ENCODE peak calls at places on chromosomes 6 and 20, in four cellular contexts. W is HEK293T, I is HepG2, G is K562. R is an unnamed sample.

GRCh38 chr20:50571466-50571865 is 61.3 kb downstream of the PTPN1 start:
- DNase-seq in G (no peak), W (no peak), I (no peak), R (no peak)

GRCh38 chr20:51860015-51860882 is 57.9 kb upstream of the SALL4 start:
- DNase-seq in G (no peak), I (no peak), W (peak), R (no peak)

GRCh38 chr6:53306819-53307347 is 41.9 kb downstream of the ELOVL5 start:
- DNase-seq in G (no peak), I (peak), W (no peak), R (no peak)

GRCh38 chr6:140586426-140587061 is 1212.1 kb upstream of the CITED2 start:
- DNase-seq in I (no peak), W (no peak), G (no peak), R (no peak)

GRCh38 chr20:19874328-19874727 is 116.3 kb downstream of the RIN2 start:
- DNase-seq in I (no peak), W (no peak), G (no peak), R (no peak)

GRCh38 chr6:53984163-53984562 is 127.1 kb upstream of the MLIP start:
- DNase-seq in G (no peak), I (peak), W (no peak), R (no peak)

GRCh38 chr20:38426006-38426405 is 9.1 kb downstream of the SNHG17 start:
- DNase-seq in I (peak), G (peak), W (no peak), R (no peak)

GRCh38 chr20:36861875-36862801 is 13.8 kb upstream of the TLDC2 start:
- DNase-seq in G (peak), W (no peak), I (peak), R (peak)

GRCh38 chr6:158068893-158069799 is 87.5 kb downstream of the SYNJ2 start:
- DNase-seq in G (peak), W (no peak), I (no peak), R (no peak)

GRCh38 chr6:37119387-37119886 is 50.5 kb upstream of the PIM1 start:
- DNase-seq in G (no peak), W (no peak), I (no peak), R (no peak)

GRCh38 chr20:44200983-44201382 is 9.6 kb downstream of the OSER1 start:
- DNase-seq in I (no peak), G (no peak), W (no peak), R (no peak)

GRCh38 chr6:68635706-68636513 is 828 bp downstream of the ADGRB3 start:
- DNase-seq in I (no peak), G (peak), W (peak), R (peak)

GRCh38 chr20:38426498-38426897 is 8.6 kb downstream of the SNHG17 start:
- DNase-seq in W (no peak), G (no peak), I (no peak), R (no peak)

GRCh38 chr20:10171864-10172751 is 46.5 kb upstream of the SNAP25 start:
- DNase-seq in G (no peak), W (peak), I (no peak), R (peak)

GRCh38 chr6:151374024-151374423 is 17.3 kb downstream of the ZBTB2 start:
- DNase-seq in W (no peak), I (peak), G (peak), R (no peak)

GRCh38 chr6:137181876-137182653 is 8.6 kb upstream of the IL22RA2 start:
- DNase-seq in W (no peak), I (no peak), G (no peak), R (no peak)

GRCh38 chr6:30495993-30496392 is 6.7 kb downstream of the HLA-E start:
- DNase-seq in W (no peak), I (no peak), G (no peak), R (no peak)

GRCh38 chr20:20664795-20665194 is 47.6 kb downstream of the RALGAPA2 start:
- DNase-seq in G (no peak), I (peak), W (peak), R (no peak)

GRCh38 chr6:43835872-43836419 is 65.9 kb downstream of the VEGFA start:
- DNase-seq in I (no peak), W (no peak), G (no peak), R (no peak)

GRCh38 chr6:22392711-22393110 is 95.9 kb upstream of the PRL start:
- DNase-seq in G (no peak), I (no peak), W (no peak), R (no peak)

GRCh38 chr6:165850434-165851019 is 187.5 kb upstream of the PDE10A start:
- DNase-seq in W (peak), G (peak), I (peak), R (peak)

GRCh38 chr6:127441881-127442280 is 17.3 kb downstream of the KIAA0408 start:
- DNase-seq in G (no peak), W (no peak), I (no peak), R (no peak)

GRCh38 chr6:142014515-142014914 is 118.2 kb upstream of the GJE1 start:
- DNase-seq in G (no peak), W (no peak), I (no peak), R (no peak)

GRCh38 chr6:108260126-108260808 is 573 bp downstream of the SNX3 start:
- DNase-seq in W (peak), G (peak), I (no peak), R (peak)

GRCh38 chr20:49397525-49397924 is 84.9 kb downstream of the KCNB1 start:
- DNase-seq in I (no peak), G (peak), W (no peak), R (no peak)

GRCh38 chr20:51365670-51366069 is 176.8 kb downstream of the NFATC2 start:
- DNase-seq in W (no peak), G (no peak), I (no peak), R (no peak)

GRCh38 chr6:98832282-98833100 is 1.9 kb upstream of the POU3F2 start:
- DNase-seq in W (no peak), G (no peak), I (no peak), R (peak)

GRCh38 chr6:147087641-147088040 is 116.6 kb upstream of the STXBP5 start:
- DNase-seq in W (no peak), G (no peak), I (no peak), R (no peak)

GRCh38 chr6:41894366-41895299 is 542 bp downstream of the USP49 start:
- DNase-seq in W (peak), I (no peak), G (peak), R (peak)

GRCh38 chr6:15460110-15460727 is 202.6 kb downstream of the DTNBP1 start:
- DNase-seq in G (no peak), I (no peak), W (no peak), R (no peak)

GRCh38 chr6:105593805-105594231 is 190.9 kb upstream of the PREP start:
- DNase-seq in G (no peak), I (no peak), W (no peak), R (no peak)

GRCh38 chr6:163790296-163790840 is 375.9 kb downstream of the QKI start:
- DNase-seq in W (no peak), G (no peak), I (no peak), R (no peak)

GRCh38 chr6:122799916-122800701 is 11.1 kb downstream of the SMPDL3A start:
- DNase-seq in I (no peak), W (no peak), G (no peak), R (no peak)

GRCh38 chr20:61923371-61924166 is 142.1 kb downstream of the TAF4 start:
- DNase-seq in W (no peak), I (no peak), G (no peak), R (no peak)

GRCh38 chr6:168557512-168557911 is 116.5 kb downstream of the SMOC2 start:
- DNase-seq in I (no peak), W (no peak), G (no peak), R (no peak)

GRCh38 chr6:168558686-168559085 is 117.7 kb downstream of the SMOC2 start:
- DNase-seq in W (no peak), I (no peak), G (no peak), R (no peak)

GRCh38 chr6:168562576-168563151 is 121.7 kb downstream of the SMOC2 start:
- DNase-seq in G (no peak), I (no peak), W (no peak), R (no peak)

GRCh38 chr6:168560126-168560525 is 119.1 kb downstream of the SMOC2 start:
- DNase-seq in G (no peak), W (no peak), I (no peak), R (no peak)

GRCh38 chr6:168559574-168560098 is 118.7 kb downstream of the SMOC2 start:
- DNase-seq in G (no peak), W (no peak), I (no peak), R (no peak)
- TF ChIP-seq ELF4 in G (no peak), W (no peak), I (no peak), R (no peak)

DNA sequence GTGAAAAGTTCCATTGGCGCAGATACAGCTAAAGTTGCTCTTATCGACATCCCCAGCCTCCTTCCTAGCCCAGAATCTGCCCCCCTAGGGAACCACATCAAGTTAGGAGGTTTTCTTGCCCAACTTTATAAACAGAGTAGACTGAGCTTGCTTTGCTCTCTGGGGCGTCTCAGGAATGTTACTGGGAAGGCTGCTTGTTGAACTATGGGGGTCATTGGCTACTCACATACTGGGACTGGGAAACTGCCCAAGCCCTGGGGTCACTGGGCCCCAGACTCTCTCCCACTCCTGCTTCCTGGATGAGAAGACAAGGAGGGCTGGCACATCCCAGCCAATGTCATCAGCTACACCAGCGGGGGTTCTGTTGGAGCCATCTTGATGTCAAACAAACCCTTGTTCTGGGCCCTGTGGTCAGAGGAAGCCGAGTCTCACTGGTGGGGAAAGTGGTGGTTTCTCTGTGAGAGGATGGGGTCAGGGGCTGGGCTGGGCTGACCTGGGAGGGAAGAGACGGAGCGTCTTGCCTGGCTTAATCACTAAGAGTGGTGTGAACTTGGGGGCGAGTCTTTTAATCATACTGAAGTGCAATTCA is 26.0 kb downstream of the BPIFB4 start:
- DNase-seq in I (no peak), W (no peak), G (no peak), R (no peak)
- TF ChIP-seq ELF4 in I (no peak), W (no peak), G (no peak), R (no peak)

GRCh38 chr20:18683839-18684238 is 96.0 kb downstream of the DTD1 start:
- DNase-seq in W (no peak), G (no peak), I (no peak), R (no peak)

GRCh38 chr20:18677126-18677525 is 89.3 kb downstream of the DTD1 start:
- DNase-seq in G (no peak), W (no peak), I (no peak), R (no peak)

GRCh38 chr20:18676366-18676765 is 88.5 kb downstream of the DTD1 start:
- DNase-seq in W (no peak), G (no peak), I (no peak), R (no peak)

GRCh38 chr20:18678599-18678998 is 90.7 kb downstream of the DTD1 start:
- DNase-seq in G (no peak), I (no peak), W (no peak), R (no peak)

DNA sequence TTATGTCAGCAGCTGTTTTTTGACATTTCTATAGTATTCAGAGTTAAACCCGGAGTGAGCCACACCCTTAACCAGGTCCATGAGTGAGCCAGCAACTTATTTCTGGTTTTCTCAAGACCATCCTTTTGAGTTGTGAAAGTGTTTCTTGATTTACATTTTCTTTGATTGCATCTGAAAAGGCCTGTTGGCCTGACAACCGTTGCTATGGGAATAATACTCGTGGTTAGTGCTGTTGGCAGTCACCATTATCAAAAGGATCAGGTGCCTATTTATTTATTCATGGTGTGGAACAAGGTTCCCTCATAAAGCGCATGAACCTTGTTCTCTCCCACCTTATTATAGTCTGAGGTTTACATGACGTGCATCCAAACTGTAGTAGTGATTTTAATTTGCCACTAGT is 91.2 kb downstream of the DTD1 start:
- DNase-seq in W (no peak), G (no peak), I (no peak), R (no peak)
- TF ChIP-seq ELF4 in W (no peak), G (no peak), I (no peak), R (no peak)

DNA sequence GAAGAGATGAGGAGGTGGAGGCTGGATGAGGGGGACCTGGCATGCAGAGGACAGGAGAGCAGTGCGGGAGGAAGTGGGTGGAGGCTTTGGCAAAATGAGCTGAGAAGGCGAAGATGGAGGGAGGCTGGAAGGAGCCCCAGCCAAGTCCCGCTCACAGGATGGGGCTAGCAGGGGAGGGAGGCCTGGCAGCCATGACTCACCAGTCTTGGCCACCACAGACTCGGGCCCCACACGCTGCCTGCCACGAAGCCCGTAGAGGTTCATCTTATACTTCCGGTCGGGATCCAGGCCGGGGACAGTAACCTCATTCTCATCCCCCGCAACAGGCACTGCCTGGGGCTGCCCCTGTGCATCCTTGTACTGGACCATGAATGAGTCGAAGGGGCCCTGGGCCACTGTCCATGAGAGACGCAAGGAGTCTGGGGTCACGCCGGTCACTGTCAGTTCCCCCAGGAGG is 27.9 kb downstream of the TNXB start:
- DNase-seq in I (no peak), G (peak), W (no peak), R (no peak)
- TF ChIP-seq ELF4 in I (no peak), G (peak), W (no peak), R (no peak)

GRCh38 chr6:34459899-34460593 is 5.8 kb upstream of the PACSIN1 start:
- DNase-seq in W (peak), G (peak), I (peak), R (peak)
- TF ChIP-seq ELF4 in W (no peak), G (no peak), I (no peak), R (no peak)

DNA sequence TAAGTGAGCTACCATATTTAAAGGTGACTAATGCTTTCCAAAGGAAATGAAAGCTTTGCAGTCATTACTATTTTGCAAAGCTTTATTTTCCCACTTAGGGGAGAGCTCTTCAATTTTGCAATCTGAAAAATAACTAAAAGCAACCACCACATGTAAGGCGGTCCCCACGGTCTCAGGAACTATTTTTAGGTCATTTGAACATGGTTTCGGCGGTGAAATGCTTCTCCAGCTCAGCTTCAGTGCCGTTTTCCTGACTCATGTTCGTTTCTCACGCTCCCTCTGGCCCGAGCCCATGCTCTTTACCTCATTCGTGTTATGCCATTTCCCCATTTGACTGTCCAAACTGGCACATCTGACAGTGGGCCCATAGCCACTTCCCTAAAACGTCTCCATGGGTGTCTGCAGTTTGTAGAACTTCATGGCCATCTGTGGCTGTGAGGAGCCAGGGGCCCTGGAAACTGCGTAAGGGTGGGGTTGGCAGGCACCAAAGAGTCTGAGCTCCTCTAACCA is 46.5 kb downstream of the ADTRP start:
- DNase-seq in I (no peak), G (no peak), W (no peak), R (no peak)
- TF ChIP-seq ELF4 in I (no peak), G (no peak), W (no peak), R (no peak)

GRCh38 chr6:56247654-56248122 is 308 bp upstream of the COL21A1 start:
- DNase-seq in I (no peak), W (no peak), G (no peak), R (no peak)

GRCh38 chr6:56246544-56246940 is 838 bp downstream of the COL21A1 start:
- DNase-seq in I (no peak), G (no peak), W (no peak), R (peak)

GRCh38 chr6:56244528-56245253 is 2.7 kb downstream of the COL21A1 start:
- DNase-seq in I (no peak), W (no peak), G (no peak), R (no peak)

GRCh38 chr6:56245903-56246351 is 1.5 kb downstream of the COL21A1 start:
- DNase-seq in W (no peak), I (no peak), G (no peak), R (no peak)

DNA sequence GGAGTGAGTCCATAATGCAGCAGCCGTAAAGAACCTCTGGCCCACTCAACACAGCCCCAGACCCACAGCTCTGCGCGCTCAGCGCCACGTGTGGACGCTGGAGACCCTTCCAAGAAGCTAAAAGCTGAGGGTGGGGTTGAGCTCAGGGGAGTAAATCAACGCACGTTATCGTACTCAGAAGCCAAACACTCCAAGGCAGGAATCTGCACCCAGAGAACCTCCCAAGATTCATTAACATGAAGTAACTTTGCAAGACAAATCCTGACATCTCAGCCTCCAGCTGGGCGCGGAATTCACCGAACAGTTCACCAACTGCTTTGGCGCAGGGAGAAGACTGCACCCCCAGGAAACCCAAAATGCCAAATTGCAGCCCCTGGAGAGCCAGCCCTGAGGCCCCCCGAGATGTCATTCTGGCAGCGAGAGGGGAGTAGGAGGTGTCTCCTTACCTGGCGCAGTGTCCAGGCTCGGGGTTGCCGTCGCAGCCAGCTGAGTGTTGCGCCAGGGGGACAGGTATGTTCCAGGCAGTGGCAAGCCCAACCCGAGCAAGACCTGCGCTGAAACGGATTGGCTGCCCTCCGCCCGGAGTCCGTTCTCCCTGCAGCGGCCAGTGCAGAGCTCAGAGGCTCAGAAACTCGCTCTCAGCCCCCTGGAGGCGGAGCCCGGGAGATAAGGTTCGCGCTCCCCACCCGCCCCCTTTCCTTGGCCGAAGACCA is at the start of gene COL21A1:
- DNase-seq in I (no peak), G (no peak), W (peak), R (peak)
- TF ChIP-seq ELF4 in I (no peak), G (no peak), W (no peak), R (no peak)

GRCh38 chr6:25601797-25602679 is 50.0 kb upstream of the SCGN start:
- DNase-seq in G (peak), I (peak), W (peak), R (no peak)
- TF ChIP-seq ELF4 in G (no peak), I (no peak), W (no peak), R (no peak)

GRCh38 chr6:14088600-14089168 is 28.9 kb upstream of the CD83 start:
- DNase-seq in I (no peak), G (no peak), W (no peak), R (no peak)

GRCh38 chr6:14091329-14091978 is 26.1 kb upstream of the CD83 start:
- DNase-seq in I (no peak), W (no peak), G (no peak), R (no peak)

GRCh38 chr6:14092301-14092700 is 25.3 kb upstream of the CD83 start:
- DNase-seq in I (no peak), W (no peak), G (no peak), R (no peak)

GRCh38 chr6:14086701-14087100 is 30.9 kb upstream of the CD83 start:
- DNase-seq in G (no peak), W (no peak), I (no peak), R (no peak)

GRCh38 chr6:14089224-14089623 is 28.3 kb upstream of the CD83 start:
- DNase-seq in I (no peak), W (no peak), G (no peak), R (no peak)
- TF ChIP-seq ELF4 in I (no peak), W (no peak), G (no peak), R (no peak)

R was measured in WTC11.